ENCODE peak calls at places on chromosomes 7 and 10, in six cellular contexts. One of them, this sample, is unnamed.

GRCh38 chr7:156163747-156164146 is 351.5 kb upstream of the SHH start:
- DNase-seq in A673: no peak
- DNase-seq in activated gamma-delta T cell treated with anti-CD3 and anti-CD28 coated beads, Interleukin-2, amount 50 U/mL, for 16 hours: no peak
- DNase-seq in Right ventricle myocardium superior: no peak
- DNase-seq in activated naive CD4-positive, alpha-beta T cell: no peak
- DNase-seq in activated CD4-positive, alpha-beta T cell treated with anti-CD3 and anti-CD28 coated beads, Interleukin-2, amount 10 ng/mL, durations not matched to agents 7 days and 5 days: no peak
- DNase-seq in this sample: no peak

GRCh38 chr7:101436857-101437576 is 74.3 kb downstream of the COL26A1 start:
- DNase-seq in A673: peak
- DNase-seq in activated gamma-delta T cell treated with anti-CD3 and anti-CD28 coated beads, Interleukin-2, amount 50 U/mL, for 16 hours: no peak
- DNase-seq in Right ventricle myocardium superior: no peak
- DNase-seq in activated naive CD4-positive, alpha-beta T cell: no peak
- DNase-seq in activated CD4-positive, alpha-beta T cell treated with anti-CD3 and anti-CD28 coated beads, Interleukin-2, amount 10 ng/mL, durations not matched to agents 7 days and 5 days: no peak
- DNase-seq in this sample: no peak

GRCh38 chr10:17764142-17764541 is 12.1 kb downstream of the TMEM236 start:
- DNase-seq in A673: no peak
- DNase-seq in activated gamma-delta T cell treated with anti-CD3 and anti-CD28 coated beads, Interleukin-2, amount 50 U/mL, for 16 hours: no peak
- DNase-seq in Right ventricle myocardium superior: no peak
- DNase-seq in activated naive CD4-positive, alpha-beta T cell: no peak
- DNase-seq in activated CD4-positive, alpha-beta T cell treated with anti-CD3 and anti-CD28 coated beads, Interleukin-2, amount 10 ng/mL, durations not matched to agents 7 days and 5 days: no peak
- DNase-seq in this sample: no peak

GRCh38 chr7:122305475-122306319 is 1.1 kb upstream of the FEZF1 start:
- DNase-seq in A673: peak
- DNase-seq in activated gamma-delta T cell treated with anti-CD3 and anti-CD28 coated beads, Interleukin-2, amount 50 U/mL, for 16 hours: no peak
- DNase-seq in Right ventricle myocardium superior: peak
- DNase-seq in activated naive CD4-positive, alpha-beta T cell: no peak
- DNase-seq in activated CD4-positive, alpha-beta T cell treated with anti-CD3 and anti-CD28 coated beads, Interleukin-2, amount 10 ng/mL, durations not matched to agents 7 days and 5 days: no peak
- DNase-seq in this sample: no peak

GRCh38 chr10:34102237-34102673 is 712.8 kb downstream of the PARD3 start:
- DNase-seq in A673: peak
- DNase-seq in activated gamma-delta T cell treated with anti-CD3 and anti-CD28 coated beads, Interleukin-2, amount 50 U/mL, for 16 hours: no peak
- DNase-seq in Right ventricle myocardium superior: peak
- DNase-seq in activated naive CD4-positive, alpha-beta T cell: no peak
- DNase-seq in activated CD4-positive, alpha-beta T cell treated with anti-CD3 and anti-CD28 coated beads, Interleukin-2, amount 10 ng/mL, durations not matched to agents 7 days and 5 days: no peak
- DNase-seq in this sample: no peak

GRCh38 chr10:131199646-131200045 is 111.9 kb downstream of the TCERG1L start:
- DNase-seq in A673: no peak
- DNase-seq in activated gamma-delta T cell treated with anti-CD3 and anti-CD28 coated beads, Interleukin-2, amount 50 U/mL, for 16 hours: no peak
- DNase-seq in Right ventricle myocardium superior: no peak
- DNase-seq in activated naive CD4-positive, alpha-beta T cell: no peak
- DNase-seq in activated CD4-positive, alpha-beta T cell treated with anti-CD3 and anti-CD28 coated beads, Interleukin-2, amount 10 ng/mL, durations not matched to agents 7 days and 5 days: no peak
- DNase-seq in this sample: peak

GRCh38 chr7:151009340-151010001 is 14.8 kb downstream of the ATG9B start:
- DNase-seq in A673: no peak
- DNase-seq in activated gamma-delta T cell treated with anti-CD3 and anti-CD28 coated beads, Interleukin-2, amount 50 U/mL, for 16 hours: no peak
- DNase-seq in Right ventricle myocardium superior: no peak
- DNase-seq in activated naive CD4-positive, alpha-beta T cell: no peak
- DNase-seq in activated CD4-positive, alpha-beta T cell treated with anti-CD3 and anti-CD28 coated beads, Interleukin-2, amount 10 ng/mL, durations not matched to agents 7 days and 5 days: no peak
- DNase-seq in this sample: no peak

GRCh38 chr10:61302124-61302523 is 151.1 kb downstream of the TMEM26 start:
- DNase-seq in A673: no peak
- DNase-seq in activated gamma-delta T cell treated with anti-CD3 and anti-CD28 coated beads, Interleukin-2, amount 50 U/mL, for 16 hours: no peak
- DNase-seq in Right ventricle myocardium superior: no peak
- DNase-seq in activated naive CD4-positive, alpha-beta T cell: no peak
- DNase-seq in activated CD4-positive, alpha-beta T cell treated with anti-CD3 and anti-CD28 coated beads, Interleukin-2, amount 10 ng/mL, durations not matched to agents 7 days and 5 days: no peak
- DNase-seq in this sample: no peak

GRCh38 chr7:96997512-96998032 is 7.8 kb upstream of the DLX6 start:
- DNase-seq in A673: no peak
- DNase-seq in activated gamma-delta T cell treated with anti-CD3 and anti-CD28 coated beads, Interleukin-2, amount 50 U/mL, for 16 hours: no peak
- DNase-seq in Right ventricle myocardium superior: no peak
- DNase-seq in activated naive CD4-positive, alpha-beta T cell: no peak
- DNase-seq in activated CD4-positive, alpha-beta T cell treated with anti-CD3 and anti-CD28 coated beads, Interleukin-2, amount 10 ng/mL, durations not matched to agents 7 days and 5 days: no peak
- DNase-seq in this sample: no peak

GRCh38 chr10:33134011-33134751 is 176.2 kb upstream of the ITGB1 start:
- DNase-seq in A673: peak
- DNase-seq in activated gamma-delta T cell treated with anti-CD3 and anti-CD28 coated beads, Interleukin-2, amount 50 U/mL, for 16 hours: peak
- DNase-seq in Right ventricle myocardium superior: no peak
- DNase-seq in activated naive CD4-positive, alpha-beta T cell: peak
- DNase-seq in activated CD4-positive, alpha-beta T cell treated with anti-CD3 and anti-CD28 coated beads, Interleukin-2, amount 10 ng/mL, durations not matched to agents 7 days and 5 days: peak
- DNase-seq in this sample: peak

GRCh38 chr7:54964136-54964535 is 54.7 kb upstream of the EGFR start:
- DNase-seq in A673: no peak
- DNase-seq in activated gamma-delta T cell treated with anti-CD3 and anti-CD28 coated beads, Interleukin-2, amount 50 U/mL, for 16 hours: no peak
- DNase-seq in Right ventricle myocardium superior: no peak
- DNase-seq in activated naive CD4-positive, alpha-beta T cell: no peak
- DNase-seq in activated CD4-positive, alpha-beta T cell treated with anti-CD3 and anti-CD28 coated beads, Interleukin-2, amount 10 ng/mL, durations not matched to agents 7 days and 5 days: no peak
- DNase-seq in this sample: no peak